ENCODE peak calls at places on chromosomes 16 and 17, in seven cellular contexts. W, I, R, Z, O, Y and H are unnamed samples.

GRCh38 chr17:33750943-33751701 is 458.0 kb upstream of the ASIC2 start:
- DNase-seq in W (peak; percentile 49), I (peak; percentile 35), R (peak; percentile 53), Z (peak; percentile 82), O (peak; percentile 77), Y (peak; percentile 58), H (no peak)

GRCh38 chr17:34257986-34258326 is 2.9 kb downstream of the CCL2 start:
- DNase-seq in W (no peak), I (no peak), R (no peak), Z (no peak), O (no peak), Y (no peak), H (no peak)

GRCh38 chr17:79478051-79478461 is 132.8 kb downstream of the RBFOX3 start:
- DNase-seq in W (no peak), I (no peak), R (no peak), Z (no peak), O (no peak), Y (no peak), H (no peak)

GRCh38 chr17:14525551-14526455 is 224.9 kb downstream of the HS3ST3B1 start:
- DNase-seq in W (no peak), I (no peak), R (no peak), Z (no peak), O (peak; percentile 51), Y (no peak), H (no peak)

GRCh38 chr16:30185141-30185682 is 1.8 kb downstream of the CORO1A start:
- DNase-seq in W (no peak), I (no peak), R (peak; percentile 30), Z (no peak), O (peak; percentile 26), Y (peak; percentile 7), H (no peak)

GRCh38 chr16:85846461-85846860 is 47.0 kb downstream of the COX4I1 start:
- DNase-seq in W (no peak), I (no peak), R (no peak), Z (no peak), O (no peak), Y (no peak), H (no peak)

GRCh38 chr17:27546624-27547300 is 84.2 kb upstream of the LGALS9 start:
- DNase-seq in W (no peak), I (no peak), R (no peak), Z (no peak), O (no peak), Y (no peak), H (no peak)

GRCh38 chr17:67525239-67526135 is 148.4 kb downstream of the PITPNC1 start:
- DNase-seq in W (no peak), I (no peak), R (no peak), Z (no peak), O (no peak), Y (no peak), H (no peak)